ENCODE peak calls at places on chromosomes 6 and 20, in five cellular contexts. W is MM.1S, Q is GM12878, K is kidney, Y is IMR-90. T is an unnamed sample. For H3K4me1, the result is how much of the 10 kb centered on the place peaks cover.

GRCh38 chr6:52155791-52156576 is 30.2 kb upstream of the IL17A start:
- DNase-seq in Y (no peak), Q (peak), W (peak), K (no peak), T (peak)

GRCh38 chr20:11329271-11329670 is 588.4 kb upstream of the BTBD3 start:
- DNase-seq in W (no peak), Y (peak), Q (no peak), K (no peak), T (no peak)

GRCh38 chr6:144897441-144897921 is 612.3 kb downstream of the UTRN start:
- DNase-seq in K (no peak), Q (no peak), Y (peak), W (no peak), T (no peak)

GRCh38 chr20:59010321-59010994 is 3.4 kb upstream of the CTSZ start:
- DNase-seq in K (peak), W (no peak), Y (no peak), Q (no peak), T (no peak)

GRCh38 chr6:1749041-1749440 is 139.3 kb downstream of the FOXC1 start:
- DNase-seq in Q (no peak), K (no peak), W (no peak), Y (no peak), T (no peak)

GRCh38 chr20:61404311-61404710 is 152.2 kb downstream of the CDH4 start:
- DNase-seq in K (no peak), W (no peak), Y (no peak), Q (no peak), T (no peak)

GRCh38 chr20:33282196-33282934 is 649 bp upstream of the BPIFB1 start:
- DNase-seq in W (no peak), Y (no peak), K (peak), Q (no peak), T (no peak)

GRCh38 chr6:167907837-167908681 is 81.3 kb downstream of the AFDN start:
- DNase-seq in Y (peak), Q (no peak), K (no peak), W (no peak), T (no peak)

GRCh38 chr6:81890846-81891245 is 138.4 kb upstream of the TENT5A start:
- DNase-seq in W (no peak), Y (peak), Q (no peak), K (no peak), T (no peak)

GRCh38 chr6:129929433-129929832 is 68.3 kb upstream of the TMEM244 start:
- DNase-seq in Y (peak), Q (no peak), W (no peak), K (no peak), T (no peak)

GRCh38 chr6:85866373-85866740 is 223.7 kb upstream of the SYNCRIP start:
- DNase-seq in W (no peak), Y (peak), K (no peak), Q (no peak), T (no peak)

GRCh38 chr20:50691585-50692552 is 527 bp upstream of the RIPOR3 start:
- DNase-seq in W (no peak), Q (no peak), K (no peak), Y (peak), T (no peak)

GRCh38 chr6:168851460-168852103 is 402.1 kb downstream of the THBS2 start:
- DNase-seq in W (peak), Q (no peak), K (no peak), Y (no peak), T (no peak)

GRCh38 chr6:87197547-87197946 is 42.2 kb downstream of the ZNF292 start:
- DNase-seq in K (no peak), W (no peak), Y (no peak), Q (peak), T (no peak)

GRCh38 chr6:70709826-70710225 is 42.1 kb downstream of the SMAP1 start:
- DNase-seq in W (no peak), K (no peak), Q (no peak), Y (peak), T (no peak)

GRCh38 chr6:168216139-168216538 is 103.4 kb downstream of the DACT2 start:
- DNase-seq in Q (no peak), K (no peak), Y (no peak), W (no peak), T (peak)

GRCh38 chr6:35452186-35453090 is at the start of gene FANCE:
- DNase-seq in Q (peak), Y (peak), W (peak), K (peak), T (peak)

GRCh38 chr20:47859255-47859654 is 74.0 kb upstream of the SULF2 start:
- DNase-seq in Y (no peak), Q (no peak), W (no peak), K (no peak), T (no peak)

GRCh38 chr6:130908188-130908587 is 81.0 kb downstream of the SMLR1 start:
- DNase-seq in Y (no peak), Q (peak), K (no peak), W (no peak), T (no peak)

GRCh38 chr6:46949662-46950280 is 28.0 kb upstream of the ADGRF5 start:
- DNase-seq in K (peak), Y (no peak), W (no peak), Q (no peak), T (no peak)

GRCh38 chr20:35207950-35208611 is 18.4 kb upstream of the MMP24 start:
- DNase-seq in Q (peak), Y (peak), K (peak), W (peak), T (peak)

GRCh38 chr6:129105035-129105434 is 222.1 kb downstream of the LAMA2 start:
- DNase-seq in W (no peak), K (no peak), Q (no peak), Y (peak), T (no peak)

GRCh38 chr20:50398471-50399002 is 111.6 kb upstream of the PTPN1 start:
- DNase-seq in Y (no peak), K (no peak), Q (no peak), W (no peak), T (no peak)

GRCh38 chr20:24653306-24653705 is 183.9 kb downstream of the SYNDIG1 start:
- DNase-seq in K (peak), Y (peak), Q (no peak), W (no peak), T (no peak)

GRCh38 chr20:61518424-61518951 is 266.4 kb downstream of the CDH4 start:
- DNase-seq in W (no peak), Y (no peak), Q (no peak), K (no peak), T (no peak)

GRCh38 chr6:113102761-113103160 is 754.4 kb upstream of the MARCKS start:
- DNase-seq in Y (peak), K (no peak), W (no peak), Q (no peak), T (no peak)

GRCh38 chr6:120804612-120805011 is 529.7 kb downstream of the TBC1D32 start:
- DNase-seq in W (no peak), K (no peak), Q (no peak), Y (no peak), T (no peak)

GRCh38 chr20:36279362-36279761 is 26.8 kb upstream of the DLGAP4 start:
- DNase-seq in Q (no peak), W (no peak), Y (no peak), K (no peak), T (no peak)

GRCh38 chr6:105066836-105067235 is 109.9 kb downstream of the LIN28B start:
- DNase-seq in K (no peak), Y (no peak), Q (no peak), W (no peak), T (no peak)

GRCh38 chr20:63552481-63553249 is 1.3 kb upstream of the FNDC11 start:
- DNase-seq in Q (peak), W (no peak), Y (no peak), K (no peak), T (no peak)

GRCh38 chr20:52131048-52131643 is 60.4 kb downstream of the ZFP64 start:
- DNase-seq in Q (no peak), W (no peak), K (no peak), Y (no peak), T (no peak)

GRCh38 chr6:89144358-89145041 is 1.4 kb upstream of the PM20D2 start:
- DNase-seq in K (no peak), W (no peak), Y (no peak), Q (no peak), T (no peak)
- H3K4me3 ChIP-seq in K (no peak), W (peak), Y (no peak), Q (no peak), T (no peak)

GRCh38 chr20:41175727-41176330 is 38.5 kb downstream of the PLCG1 start:
- DNase-seq in Y (no peak), K (no peak), Q (no peak), W (no peak), T (no peak)

GRCh38 chr20:41177636-41178035 is 40.3 kb downstream of the PLCG1 start:
- DNase-seq in Y (peak), Q (no peak), W (no peak), K (peak), T (no peak)

GRCh38 chr20:41175201-41175651 is 37.9 kb downstream of the PLCG1 start:
- DNase-seq in W (no peak), K (no peak), Q (no peak), Y (no peak), T (no peak)

GRCh38 chr20:41178495-41178894 is 41.2 kb downstream of the PLCG1 start:
- DNase-seq in Y (no peak), W (no peak), K (no peak), Q (no peak), T (no peak)

GRCh38 chr20:41176711-41177552 is 39.6 kb downstream of the PLCG1 start:
- DNase-seq in Y (no peak), K (no peak), W (no peak), Q (no peak), T (no peak)
- H3K4me1 ChIP-seq in Y (under half), K (under half), W (under half), Q (under half), T (under half)

GRCh38 chr6:26329763-26330511 is 35.1 kb upstream of the BTN3A2 start:
- DNase-seq in Y (peak), W (no peak), Q (no peak), K (no peak), T (peak)
- H3K9ac ChIP-seq in Y (no peak), W (no peak), Q (peak), K (no peak), T (no peak)

GRCh38 chr20:45346851-45347250 is 1.4 kb downstream of the SDC4 start:
- DNase-seq in W (no peak), Y (no peak), Q (no peak), K (no peak), T (no peak)
- H3K4me3 ChIP-seq in W (no peak), Y (peak), Q (no peak), K (peak), T (peak)

GRCh38 chr20:14845199-14846160 is 508.1 kb upstream of the FLRT3 start:
- DNase-seq in W (no peak), K (no peak), Q (no peak), Y (no peak), T (no peak)

GRCh38 chr20:14853079-14853478 is 515.7 kb upstream of the FLRT3 start:
- DNase-seq in Q (peak), W (peak), Y (no peak), K (no peak), T (no peak)

DNA sequence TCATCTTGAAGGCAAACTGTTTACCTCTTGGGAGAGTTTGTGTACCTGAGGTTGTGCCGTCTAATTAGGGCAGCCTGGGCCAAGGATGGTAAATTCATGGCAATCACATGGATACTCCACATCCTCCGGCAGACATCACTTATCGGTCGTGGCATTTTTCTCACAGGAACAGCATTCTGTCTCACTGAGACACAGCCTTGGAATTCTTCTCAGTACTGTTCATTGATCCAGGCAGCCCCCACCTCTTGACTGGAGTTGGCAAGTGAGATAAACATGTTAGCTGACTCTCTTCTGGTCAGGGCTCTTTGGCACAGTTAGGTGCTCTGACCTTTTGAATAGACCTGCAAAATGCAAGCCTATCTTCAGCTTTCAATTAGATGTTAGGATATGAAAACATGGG is 511.4 kb upstream of the FLRT3 start:
- DNase-seq in W (no peak), K (no peak), Q (no peak), Y (no peak), T (no peak)
- H3K4me1 ChIP-seq in W (under half), K (under half), Q (under half), Y (under half), T (under half)

T was measured in NT2/D1.